ENCODE peak calls at places on chromosomes 5 and 9, in ten cellular contexts. I is left ventricle myocardium inferior; J is breast epithelium; Q is substantia nigra; C is tibial nerve; K is OCI-LY7; L is CD8-positive, alpha-beta T cell; D is stomach; T is lower lobe of right lung; X is RWPE2. U is an unnamed sample.

GRCh38 chr9:95047452-95048224 is 269.9 kb downstream of the FANCC start:
- DNase-seq in I (no peak), J (no peak), Q (no peak), C (no peak), K (no peak), L (no peak), D (no peak), T (no peak), X (no peak), U (no peak)

GRCh38 chr5:72441861-72442540 is 65.2 kb downstream of the ZNF366 start:
- DNase-seq in I (no peak), J (no peak), Q (no peak), C (no peak), K (no peak), L (no peak), D (no peak), T (no peak), X (no peak), U (no peak)

GRCh38 chr9:4297151-4297794 is 2.6 kb downstream of the GLIS3 start:
- DNase-seq in I (peak), J (peak), Q (peak), C (peak), K (no peak), L (peak), D (peak), T (peak), X (peak), U (peak)

GRCh38 chr9:34994429-34995287 is 5.1 kb downstream of the DNAJB5 start:
- DNase-seq in I (no peak), J (no peak), Q (peak), C (no peak), K (no peak), L (no peak), D (peak), T (no peak), X (peak), U (no peak)

GRCh38 chr5:158384535-158385421 is 525.8 kb upstream of the CLINT1 start:
- DNase-seq in I (no peak), J (no peak), Q (no peak), C (no peak), K (no peak), L (no peak), D (no peak), T (no peak), X (peak), U (no peak)

GRCh38 chr5:73447234-73448071 is 1.1 kb downstream of the FOXD1 start:
- DNase-seq in I (no peak), J (no peak), Q (no peak), C (no peak), K (peak), L (peak), D (no peak), T (peak), X (peak), U (peak)

GRCh38 chr5:17248999-17249634 is 31.7 kb downstream of the BASP1 start:
- DNase-seq in I (no peak), J (no peak), Q (no peak), C (no peak), K (no peak), L (no peak), D (no peak), T (no peak), X (peak), U (no peak)

GRCh38 chr5:194102-194501 is 2.8 kb downstream of the LRRC14B start:
- DNase-seq in I (peak), J (no peak), Q (no peak), C (no peak), K (no peak), L (no peak), D (no peak), T (no peak), X (no peak), U (no peak)

GRCh38 chr5:137105351-137105750 is 393.8 kb downstream of the SPOCK1 start:
- DNase-seq in I (no peak), J (no peak), Q (no peak), C (no peak), K (no peak), L (no peak), D (no peak), T (no peak), X (no peak), U (no peak)

GRCh38 chr9:100445161-100445902 is 18.4 kb downstream of the MSANTD3 start:
- DNase-seq in I (no peak), J (no peak), Q (no peak), C (no peak), K (no peak), L (no peak), D (no peak), T (no peak), X (no peak), U (no peak)

GRCh38 chr9:130768265-130768664 is 66.8 kb upstream of the ABL1 start:
- DNase-seq in I (no peak), J (no peak), Q (peak), C (no peak), K (no peak), L (no peak), D (no peak), T (no peak), X (no peak), U (no peak)

GRCh38 chr9:137201205-137201868 is 796 bp upstream of the TPRN start:
- DNase-seq in I (no peak), J (no peak), Q (no peak), C (no peak), K (no peak), L (no peak), D (no peak), T (no peak), X (no peak), U (no peak)

GRCh38 chr5:141838326-141839014 is 39.7 kb downstream of the PCDH1 start:
- DNase-seq in I (no peak), J (no peak), Q (no peak), C (no peak), K (no peak), L (no peak), D (no peak), T (peak), X (no peak), U (no peak)
- H3K27ac ChIP-seq in I (peak), J (peak), Q (no peak), C (peak), K (peak), L (no peak), D (peak), T (peak), X (no peak), U (no peak)

GRCh38 chr9:37967272-37967581 is 63.3 kb upstream of the SLC25A51 start:
- DNase-seq in I (no peak), J (no peak), Q (no peak), C (no peak), K (no peak), L (no peak), D (no peak), T (no peak), X (no peak), U (no peak)

GRCh38 chr9:37969558-37970300 is 65.8 kb upstream of the SLC25A51 start:
- DNase-seq in I (no peak), J (no peak), Q (no peak), C (no peak), K (no peak), L (no peak), D (no peak), T (no peak), X (peak), U (no peak)

GRCh38 chr9:37967681-37968080 is 63.8 kb upstream of the SLC25A51 start:
- DNase-seq in I (no peak), J (no peak), Q (no peak), C (no peak), K (no peak), L (no peak), D (no peak), T (no peak), X (no peak), U (no peak)

GRCh38 chr9:37969130-37969529 is 65.2 kb upstream of the SLC25A51 start:
- DNase-seq in I (peak), J (no peak), Q (no peak), C (no peak), K (no peak), L (no peak), D (peak), T (no peak), X (peak), U (no peak)

DNA sequence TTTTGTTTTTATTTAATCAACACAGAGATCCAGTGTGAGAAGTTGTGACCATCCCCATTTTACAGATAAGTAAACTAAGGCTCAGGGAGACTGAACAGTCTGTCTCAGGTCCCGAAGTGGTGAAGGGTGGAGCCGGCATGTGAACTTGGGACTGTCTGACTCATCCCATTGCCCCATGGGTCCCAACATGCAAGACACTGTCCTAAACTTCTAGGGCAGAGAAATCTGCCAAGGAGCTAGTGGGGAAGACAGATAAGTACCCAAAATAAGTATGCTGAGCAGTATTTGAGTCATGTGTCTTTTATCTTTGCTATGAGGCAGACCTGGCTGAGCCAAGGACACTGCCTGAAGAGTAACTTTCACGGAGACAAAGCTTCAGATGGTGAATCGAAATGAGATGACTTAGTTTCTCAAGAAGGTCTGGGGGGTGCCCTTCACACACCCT is 64.3 kb upstream of the SLC25A51 start:
- DNase-seq in I (no peak), J (no peak), Q (no peak), C (no peak), K (no peak), L (no peak), D (no peak), T (no peak), X (peak), U (no peak)
- H3K27ac ChIP-seq in I (no peak), J (no peak), Q (peak), C (no peak), K (no peak), L (no peak), D (peak), T (peak), X (peak), U (no peak)

GRCh38 chr9:70470050-70471015 is 55.9 kb upstream of the KLF9 start:
- DNase-seq in I (peak), J (no peak), Q (no peak), C (no peak), K (no peak), L (no peak), D (peak), T (no peak), X (no peak), U (no peak)

GRCh38 chr9:70465904-70466303 is 51.4 kb upstream of the KLF9 start:
- DNase-seq in I (no peak), J (no peak), Q (no peak), C (no peak), K (no peak), L (no peak), D (no peak), T (no peak), X (no peak), U (no peak)

GRCh38 chr9:70465398-70465797 is 50.9 kb upstream of the KLF9 start:
- DNase-seq in I (no peak), J (no peak), Q (no peak), C (no peak), K (no peak), L (no peak), D (no peak), T (no peak), X (no peak), U (no peak)

GRCh38 chr9:70463877-70464276 is 49.4 kb upstream of the KLF9 start:
- DNase-seq in I (no peak), J (no peak), Q (no peak), C (no peak), K (no peak), L (no peak), D (no peak), T (no peak), X (no peak), U (no peak)

DNA sequence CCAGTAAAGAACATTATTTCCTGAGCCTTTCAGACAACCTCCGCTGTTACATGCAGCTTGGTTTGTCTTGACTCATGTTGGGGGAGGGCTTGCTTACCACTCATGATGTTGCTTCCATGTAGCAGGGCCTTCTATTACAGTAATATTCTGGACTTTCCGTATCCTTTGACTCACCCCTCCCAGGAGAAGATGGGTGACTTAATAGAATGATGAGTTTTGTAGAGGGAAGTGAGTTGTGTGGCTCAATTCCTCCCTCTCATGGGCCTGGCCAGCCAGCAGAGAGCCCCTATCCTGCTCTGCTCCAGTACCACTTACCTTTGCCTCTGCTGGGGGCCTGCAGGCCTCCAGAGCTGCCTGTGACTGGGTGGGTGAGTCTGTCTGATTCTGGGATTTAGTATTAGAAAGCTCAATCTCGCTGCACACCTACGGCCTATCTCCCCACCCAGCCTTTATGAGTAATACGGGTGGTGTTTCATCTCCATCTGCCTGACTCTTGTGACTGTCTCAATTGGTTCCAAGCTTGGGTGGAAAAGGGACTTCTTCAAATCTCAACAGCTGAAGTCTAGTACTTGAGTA is 52.6 kb upstream of the KLF9 start:
- DNase-seq in I (no peak), J (no peak), Q (no peak), C (no peak), K (no peak), L (no peak), D (no peak), T (no peak), X (no peak), U (no peak)
- H3K27ac ChIP-seq in I (peak), J (peak), Q (no peak), C (peak), K (no peak), L (no peak), D (peak), T (no peak), X (peak), U (no peak)

DNA sequence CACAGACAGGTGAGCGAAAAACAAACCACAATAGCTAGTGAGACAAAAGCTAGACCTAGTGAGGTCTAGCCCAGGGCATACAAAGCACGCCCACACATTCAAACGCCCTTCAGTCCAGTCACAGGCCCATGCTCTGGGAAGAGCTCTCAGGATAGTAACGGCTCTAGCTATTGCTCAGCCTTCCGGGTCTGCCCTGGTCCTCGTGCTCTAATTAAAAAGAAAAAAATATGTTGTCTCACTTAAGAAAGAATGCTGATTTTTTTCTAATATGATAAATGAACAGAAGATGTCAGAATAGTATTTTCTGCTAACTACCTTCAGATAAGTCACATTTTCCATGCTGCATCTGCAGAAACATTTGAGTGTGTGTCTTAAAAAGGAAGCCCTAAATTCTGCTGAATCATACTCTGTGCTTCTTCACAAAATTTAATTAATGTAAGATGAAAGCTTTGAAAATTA is 94.5 kb downstream of the PLPP1 start:
- DNase-seq in I (no peak), J (no peak), Q (no peak), C (no peak), K (no peak), L (no peak), D (no peak), T (no peak), X (no peak), U (no peak)
- H3K27ac ChIP-seq in I (peak), J (peak), Q (peak), C (peak), K (no peak), L (no peak), D (peak), T (peak), X (no peak), U (no peak)

GRCh38 chr5:88732862-88733261 is 150.1 kb downstream of the MEF2C start:
- DNase-seq in I (no peak), J (no peak), Q (no peak), C (no peak), K (no peak), L (no peak), D (no peak), T (no peak), X (no peak), U (no peak)
- H3K27ac ChIP-seq in I (peak), J (peak), Q (no peak), C (peak), K (peak), L (no peak), D (peak), T (peak), X (no peak), U (no peak)

DNA sequence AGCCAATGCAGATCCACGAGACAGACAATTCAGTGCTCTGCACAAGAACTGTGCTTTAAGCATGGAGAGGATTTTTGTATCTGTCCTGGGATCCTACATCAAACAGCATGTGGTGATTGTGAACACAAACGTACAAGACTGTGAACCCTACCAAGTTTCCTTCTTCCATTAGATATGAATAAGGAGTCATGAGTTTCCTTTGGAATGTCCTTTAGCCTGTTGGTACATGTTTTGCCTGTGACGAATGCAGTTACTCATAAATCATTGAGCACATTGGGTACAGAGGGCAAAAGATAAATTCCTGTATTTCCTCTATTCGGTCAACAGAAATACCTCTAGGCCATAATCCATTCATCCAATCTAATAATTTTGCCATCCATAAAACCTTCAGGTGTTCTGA is 61.5 kb downstream of the FXN start:
- DNase-seq in I (no peak), J (no peak), Q (no peak), C (no peak), K (no peak), L (no peak), D (no peak), T (no peak), X (no peak), U (no peak)
- H3K27ac ChIP-seq in I (no peak), J (no peak), Q (no peak), C (no peak), K (no peak), L (no peak), D (peak), T (peak), X (peak), U (no peak)

GRCh38 chr5:173923236-173924104 is 35.3 kb downstream of the CPEB4 start:
- DNase-seq in I (no peak), J (no peak), Q (no peak), C (no peak), K (peak), L (no peak), D (no peak), T (no peak), X (no peak), U (no peak)
- H3K27ac ChIP-seq in I (peak), J (peak), Q (peak), C (peak), K (peak), L (no peak), D (peak), T (peak), X (no peak), U (no peak)